ENCODE peak calls at places on chromosomes 2 and 18, in seven cellular contexts. M is adrenal gland, H is AG04450, Z is fibroblast of pulmonary artery, O is BE2C, C is ovary, F is HL-60. P is an unnamed sample.

GRCh38 chr2:236550298-236550697 is 19.3 kb upstream of the ACKR3 start:
- DNase-seq in F (no peak), H (no peak), O (no peak), Z (no peak), C (no peak), M (no peak), P (no peak)

GRCh38 chr2:181073896-181074295 is 93.5 kb downstream of the UBE2E3 start:
- DNase-seq in H (no peak), F (no peak), Z (no peak), O (no peak), M (no peak), C (no peak), P (peak; percentile 32)

GRCh38 chr2:113166187-113166645 is 7.6 kb upstream of the PSD4 start:
- DNase-seq in C (no peak), H (no peak), Z (no peak), F (no peak), O (no peak), M (no peak), P (no peak)

GRCh38 chr2:201880620-201881381 is 74.5 kb downstream of the CDK15 start:
- DNase-seq in O (no peak), C (no peak), H (no peak), Z (no peak), M (peak; percentile 9), F (peak; percentile 11), P (peak; percentile 89)

GRCh38 chr2:239061824-239062560 is 214.1 kb downstream of the TWIST2 start:
- DNase-seq in M (peak; percentile 74), F (no peak), O (peak; percentile 64), H (no peak), C (no peak), Z (no peak), P (no peak)

GRCh38 chr2:195498839-195499490 is 158.1 kb upstream of the SLC39A10 start:
- DNase-seq in M (no peak), H (no peak), F (no peak), O (no peak), C (no peak), Z (peak; percentile 46), P (peak; percentile 42)

GRCh38 chr2:119426801-119427395 is 4.8 kb upstream of the TMEM37 start:
- DNase-seq in F (peak; percentile 73), Z (peak; percentile 51), O (no peak), M (peak; percentile 89), C (peak; percentile 91), H (no peak), P (peak; percentile 83)

GRCh38 chr2:12304494-12305228 is 412.1 kb upstream of the TRIB2 start:
- DNase-seq in C (no peak), F (no peak), O (no peak), H (no peak), M (no peak), Z (peak; percentile 83), P (peak; percentile 89)

GRCh38 chr2:201852878-201853415 is 46.6 kb downstream of the CDK15 start:
- DNase-seq in C (no peak), O (no peak), H (no peak), M (no peak), F (no peak), Z (no peak), P (no peak)

GRCh38 chr18:58860747-58861224 is 3.9 kb upstream of the ZNF532 start:
- DNase-seq in F (no peak), Z (peak; percentile 72), H (no peak), O (no peak), C (no peak), M (no peak), P (peak; percentile 85)

GRCh38 chr2:85917887-85918795 is 29.4 kb upstream of the ST3GAL5 start:
- DNase-seq in Z (no peak), O (no peak), C (no peak), M (no peak), F (no peak), H (no peak), P (no peak)

GRCh38 chr2:3409627-3410170 is 30.2 kb downstream of the TRAPPC12 start:
- DNase-seq in C (no peak), F (no peak), O (no peak), Z (no peak), M (no peak), H (no peak), P (no peak)

GRCh38 chr2:10241641-10242430 is 60.9 kb upstream of the HPCAL1 start:
- DNase-seq in M (no peak), Z (no peak), H (no peak), O (no peak), F (peak; percentile 61), C (no peak), P (no peak)

DNA sequence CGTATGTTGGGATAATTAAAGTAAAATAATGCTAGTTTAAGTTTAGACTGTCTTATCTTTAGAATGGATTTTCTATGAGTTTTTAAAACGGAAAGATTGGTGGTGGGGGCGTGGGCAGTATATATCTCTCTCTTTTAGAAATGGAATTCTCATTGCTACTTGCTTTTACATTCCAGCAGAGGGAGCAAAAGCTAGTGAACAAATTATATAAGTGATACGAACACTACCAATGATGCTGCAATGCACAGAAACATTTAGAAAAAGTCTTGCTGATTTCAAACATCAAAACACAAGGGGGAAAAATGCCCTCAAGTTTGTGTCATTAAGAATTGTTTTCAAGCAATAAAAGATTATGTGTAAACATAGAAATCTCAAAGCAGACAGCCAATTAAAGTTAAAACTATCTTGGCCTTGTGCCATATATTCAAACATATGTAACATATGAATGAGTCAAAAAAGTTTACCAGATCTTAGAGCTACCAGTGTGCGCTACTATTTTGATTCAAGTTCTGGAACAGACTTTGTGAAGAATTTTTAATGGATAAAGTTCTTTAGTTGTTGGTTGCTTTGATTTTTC is 296.3 kb upstream of the KCNJ3 start:
- DNase-seq in H (no peak), M (no peak), C (no peak), O (no peak), Z (peak; percentile 20), F (no peak), P (peak; percentile 26)
- TF ChIP-seq CTCF in H (no peak), M (no peak), C (no peak), O (peak; percentile 51), Z (peak; percentile 36), F (no peak), P (peak; percentile 31)

GRCh38 chr2:213932-214693 is 49.7 kb downstream of the SH3YL1 start:
- DNase-seq in C (no peak), H (no peak), O (no peak), F (no peak), Z (no peak), M (peak; percentile 47), P (peak; percentile 5)
- H3K4me3 ChIP-seq in C (no peak overlapping the region), H (no peak overlapping the region), O (no peak overlapping the region), F (no peak overlapping the region), Z (no peak overlapping the region), M (no peak overlapping the region), P (no peak overlapping the region)

GRCh38 chr2:207833265-207833751 is 63.6 kb upstream of the FZD5 start:
- DNase-seq in C (no peak), M (no peak), Z (no peak), F (no peak), O (no peak), H (no peak), P (peak; percentile 12)

GRCh38 chr2:207839575-207839974 is 69.9 kb upstream of the FZD5 start:
- DNase-seq in Z (no peak), C (no peak), M (no peak), O (no peak), H (no peak), F (no peak), P (no peak)

GRCh38 chr2:207836526-207837133 is 66.9 kb upstream of the FZD5 start:
- DNase-seq in C (no peak), Z (no peak), F (no peak), O (peak; percentile 20), H (no peak), M (peak; percentile 51), P (no peak)

GRCh38 chr2:207831569-207832248 is 62.0 kb upstream of the FZD5 start:
- DNase-seq in H (no peak), Z (no peak), O (no peak), F (no peak), M (no peak), C (no peak), P (no peak)

DNA sequence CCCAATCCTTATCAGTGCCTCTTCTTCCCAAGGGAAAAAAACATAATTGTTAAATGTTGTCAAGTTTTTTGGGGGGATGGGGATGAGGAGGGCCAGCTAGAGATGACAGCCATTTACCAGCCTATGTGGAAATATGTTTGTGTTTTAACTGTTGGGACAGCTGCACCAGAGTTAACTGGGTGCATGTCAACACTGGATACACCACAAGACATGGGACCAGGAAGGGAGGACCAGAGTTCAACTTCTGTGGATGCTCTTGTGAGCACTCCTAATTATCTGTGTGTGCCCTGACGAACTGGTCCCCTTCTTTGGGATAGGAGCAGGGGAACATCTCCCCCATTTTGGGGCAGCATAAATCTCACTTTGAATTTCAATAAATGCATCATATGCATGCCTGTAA is 66.1 kb upstream of the FZD5 start:
- DNase-seq in O (no peak), M (no peak), F (no peak), H (no peak), C (no peak), Z (no peak), P (no peak)
- TF ChIP-seq CTCF in O (no peak), M (no peak), F (no peak), H (no peak), C (no peak), Z (no peak), P (no peak)

DNA sequence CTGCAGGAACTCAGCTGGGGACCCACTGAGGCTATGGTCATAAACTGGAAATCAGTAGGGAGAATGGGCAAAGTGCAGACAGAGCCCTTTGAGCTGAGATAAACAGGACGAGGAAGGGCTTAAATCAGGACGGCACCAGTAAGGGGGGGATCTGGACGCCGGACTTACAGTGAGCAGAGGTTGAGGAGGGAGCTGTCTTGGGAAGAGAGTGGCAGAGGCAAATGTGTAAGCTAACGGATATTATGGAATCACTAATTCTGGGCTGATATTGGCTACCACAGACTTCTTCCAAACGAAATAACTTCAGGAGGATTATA is 540 bp downstream of the CYP27A1 start:
- DNase-seq in H (no peak), Z (no peak), O (no peak), M (peak; percentile 23), F (no peak), C (no peak), P (no peak)
- H3K4me3 ChIP-seq in H (peak overlapping the region; percentile 68), Z (peak overlapping the region; percentile 51), O (no peak overlapping the region), M (peak overlapping the region; percentile 9), F (no peak overlapping the region), C (peak overlapping the region; percentile 56), P (peak overlapping the region; percentile 61)

GRCh38 chr2:102843759-102844443 is 82.1 kb downstream of the TMEM182 start:
- DNase-seq in H (no peak), O (peak; percentile 10), C (no peak), F (no peak), M (no peak), Z (no peak), P (no peak)

GRCh38 chr2:102844911-102845310 is 83.1 kb downstream of the TMEM182 start:
- DNase-seq in M (no peak), F (no peak), H (no peak), C (no peak), Z (no peak), O (no peak), P (no peak)

GRCh38 chr2:102850888-102851287 is 89.1 kb downstream of the TMEM182 start:
- DNase-seq in F (no peak), O (no peak), Z (no peak), H (no peak), M (no peak), C (no peak), P (no peak)

GRCh38 chr2:102848366-102848839 is 86.6 kb downstream of the TMEM182 start:
- DNase-seq in Z (peak; percentile 38), F (peak; percentile 87), H (no peak), M (peak; percentile 77), O (peak; percentile 88), C (peak; percentile 20), P (no peak)
- TF ChIP-seq CTCF in Z (no peak), F (no peak), H (no peak), M (peak; percentile 8), O (no peak), C (no peak), P (no peak)